ENCODE peak calls at places on chromosomes 11 and 22, in eight cellular contexts. U is CD4-positive, alpha-beta memory T cell; F is mucosa of descending colon; R is CD8-positive, alpha-beta T cell; A is ascending aorta; J is upper lobe of right lung; Z is lung; K is colonic mucosa. H is an unnamed sample. For H3K9me3, the result is how much of the 10 kb centered on the place peaks cover.

GRCh38 chr11:80621871-80622270 is 1181.0 kb upstream of the TENM4 start:
- DNase-seq in U (no peak), F (no peak), R (no peak), A (no peak), J (no peak), Z (no peak), K (no peak), H (no peak)

GRCh38 chr11:117180020-117180419 is 1.5 kb downstream of the SIDT2 start:
- DNase-seq in U (no peak), F (no peak), R (no peak), A (no peak), J (no peak), Z (no peak), K (no peak), H (no peak)

GRCh38 chr11:22508691-22509090 is 116.9 kb downstream of the FANCF start:
- DNase-seq in U (no peak), F (no peak), R (no peak), A (no peak), J (no peak), Z (no peak), K (no peak), H (no peak)

GRCh38 chr11:70471254-70471653 is 72.9 kb downstream of the CTTN start:
- DNase-seq in U (peak), F (peak), R (no peak), A (no peak), J (peak), Z (no peak), K (no peak), H (no peak)

GRCh38 chr11:47257518-47258316 is at the start of gene NR1H3:
- DNase-seq in U (no peak), F (peak), R (no peak), A (peak), J (peak), Z (peak), K (peak), H (no peak)

GRCh38 chr11:28089378-28089777 is 18.6 kb downstream of the KIF18A start:
- DNase-seq in U (no peak), F (no peak), R (no peak), A (no peak), J (no peak), Z (no peak), K (no peak), H (no peak)

GRCh38 chr11:68028802-68029475 is 1.5 kb upstream of the NDUFS8 start:
- DNase-seq in U (no peak), F (no peak), R (no peak), A (no peak), J (no peak), Z (no peak), K (no peak), H (no peak)

GRCh38 chr22:38718414-38718813 is 12.7 kb downstream of the GTPBP1 start:
- DNase-seq in U (no peak), F (peak), R (no peak), A (peak), J (peak), Z (peak), K (peak), H (peak)

GRCh38 chr22:33659423-33659822 is 260.9 kb downstream of the LARGE1 start:
- DNase-seq in U (no peak), F (peak), R (no peak), A (no peak), J (no peak), Z (no peak), K (no peak), H (no peak)

GRCh38 chr22:35678836-35679235 is 30.6 kb downstream of the APOL6 start:
- DNase-seq in U (no peak), F (no peak), R (no peak), A (no peak), J (no peak), Z (no peak), K (no peak), H (no peak)
- H3K9me3 ChIP-seq in U (under half), F (under half), R (under half), A (under half), J (under half), Z (under half), K (under half), H (under half)

DNA sequence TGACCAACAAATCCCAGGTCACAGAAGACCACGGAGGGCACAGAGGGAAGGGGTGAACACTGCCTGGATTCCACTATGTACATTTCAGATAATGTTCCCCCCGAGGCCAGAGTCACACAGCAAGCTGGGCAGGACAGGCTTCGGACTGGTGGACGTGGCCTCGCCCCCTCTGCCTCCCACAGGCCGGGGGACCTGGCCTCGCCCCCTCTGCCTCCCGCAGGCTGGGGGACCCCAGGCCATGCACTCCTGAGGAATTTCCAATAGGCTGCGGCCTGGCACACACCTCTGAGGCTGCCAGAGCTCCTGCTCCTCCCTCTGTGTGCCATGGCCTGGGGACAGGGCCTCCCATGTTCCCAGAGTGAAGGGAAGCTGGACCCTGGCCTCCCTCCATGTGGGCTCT is 1352.8 kb downstream of the BRD1 start:
- DNase-seq in U (no peak), F (no peak), R (no peak), A (no peak), J (no peak), Z (no peak), K (no peak), H (no peak)
- H3K9me3 ChIP-seq in U (under half), F (under half), R (under half), A (under half), J (under half), Z (under half), K (under half), H (under half)

DNA sequence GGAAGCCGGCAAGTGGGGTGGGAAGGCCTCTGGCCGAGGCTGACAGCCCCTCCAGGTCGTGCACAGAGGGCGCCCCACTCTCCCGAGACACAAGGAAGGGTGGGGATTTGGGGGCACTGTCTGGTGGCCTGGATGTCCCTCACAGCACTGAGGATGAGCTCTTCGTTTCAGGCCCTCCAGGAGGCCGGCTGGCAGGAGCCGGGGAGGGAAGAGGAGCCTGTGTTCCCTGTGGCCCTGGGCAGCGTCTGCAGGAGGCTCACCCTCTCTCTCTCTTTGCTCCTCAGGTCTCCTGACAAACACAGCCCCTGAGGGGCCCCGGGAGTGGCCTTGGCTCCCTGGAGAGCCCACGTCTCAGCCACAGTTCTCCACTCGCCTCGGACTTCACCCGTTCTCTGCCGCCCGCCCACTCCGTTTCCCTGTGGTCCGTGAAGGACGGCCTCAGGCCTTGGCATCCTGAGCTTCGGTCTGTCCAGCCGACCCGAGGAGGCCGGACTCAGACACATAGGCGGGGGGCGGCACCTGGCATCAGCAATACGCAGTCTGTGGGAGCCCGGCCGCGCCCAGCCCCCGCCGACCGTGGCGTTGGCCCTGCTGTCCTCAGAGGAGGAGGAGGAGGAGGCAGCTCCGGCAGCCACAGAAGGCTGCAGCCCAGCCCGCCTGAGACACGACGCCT is 1078.0 kb downstream of the BRD1 start:
- DNase-seq in U (no peak), F (no peak), R (no peak), A (no peak), J (no peak), Z (peak), K (no peak), H (no peak)
- H3K9me3 ChIP-seq in U (under half), F (under half), R (under half), A (under half), J (under half), Z (under half), K (under half), H (under half)

DNA sequence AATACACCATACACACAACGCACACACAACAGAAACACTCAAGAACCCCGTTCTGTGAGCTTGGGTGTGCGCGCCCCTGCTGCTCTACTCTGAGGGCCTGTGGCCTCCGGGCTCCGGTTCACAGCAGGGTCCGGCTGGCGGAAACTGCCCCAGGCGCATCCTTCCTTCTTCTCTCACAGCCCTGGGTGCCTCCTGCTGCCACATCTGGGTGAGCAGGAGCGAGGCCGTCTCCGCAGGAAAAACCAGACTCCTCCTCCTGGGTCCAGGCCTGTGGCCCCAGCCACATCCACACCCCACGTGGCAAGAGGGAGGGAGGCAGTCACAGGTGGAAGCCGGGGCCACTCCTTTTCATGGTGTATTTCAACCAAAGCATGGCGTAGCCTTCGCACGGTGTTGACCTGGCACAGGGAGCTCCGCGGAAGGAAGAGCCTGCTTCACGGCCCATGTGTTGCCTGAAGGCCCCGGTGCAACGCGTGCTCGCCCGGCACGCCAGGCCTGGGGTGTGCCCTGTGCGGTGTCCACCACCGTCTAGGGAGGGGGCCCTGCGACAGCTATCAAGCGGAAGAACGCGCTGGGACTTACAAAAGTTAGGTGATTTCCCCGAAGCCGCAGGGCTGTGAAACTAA is 1502.7 kb downstream of the TBC1D22A start:
- DNase-seq in U (no peak), F (no peak), R (no peak), A (no peak), J (no peak), Z (no peak), K (no peak), H (no peak)
- H3K9me3 ChIP-seq in U (under half), F (under half), R (under half), A (under half), J (under half), Z (under half), K (under half), H (under half)

DNA sequence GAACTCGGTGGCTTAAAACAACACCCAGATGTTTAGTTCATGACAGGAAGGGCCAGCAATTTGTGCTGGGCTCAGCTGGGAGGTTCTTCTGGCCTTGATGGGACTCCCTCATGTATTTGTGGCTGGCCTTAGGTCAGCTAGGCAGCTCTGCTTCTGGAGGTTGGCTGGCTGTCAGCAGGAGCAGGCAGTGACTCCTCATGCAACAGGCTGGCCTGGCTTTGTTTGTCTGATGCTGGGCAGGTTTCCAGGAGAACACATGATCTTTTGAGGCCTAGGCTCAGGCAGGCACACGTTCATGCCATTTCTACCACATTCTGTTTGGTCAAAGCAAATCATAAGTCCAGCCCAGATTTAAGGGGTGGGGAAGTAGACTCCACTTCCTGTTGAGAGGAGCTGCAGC is 571.2 kb downstream of the TBC1D22A start:
- DNase-seq in U (no peak), F (peak), R (no peak), A (no peak), J (no peak), Z (no peak), K (no peak), H (no peak)
- H3K9me3 ChIP-seq in U (under half), F (under half), R (under half), A (under half), J (under half), Z (under half), K (under half), H (under half)

GRCh38 chr11:54930930-54931329 is 224.3 kb downstream of the OR4A5 start:
- DNase-seq in U (no peak), F (no peak), R (no peak), A (no peak), J (no peak), Z (no peak), K (no peak), H (no peak)

DNA sequence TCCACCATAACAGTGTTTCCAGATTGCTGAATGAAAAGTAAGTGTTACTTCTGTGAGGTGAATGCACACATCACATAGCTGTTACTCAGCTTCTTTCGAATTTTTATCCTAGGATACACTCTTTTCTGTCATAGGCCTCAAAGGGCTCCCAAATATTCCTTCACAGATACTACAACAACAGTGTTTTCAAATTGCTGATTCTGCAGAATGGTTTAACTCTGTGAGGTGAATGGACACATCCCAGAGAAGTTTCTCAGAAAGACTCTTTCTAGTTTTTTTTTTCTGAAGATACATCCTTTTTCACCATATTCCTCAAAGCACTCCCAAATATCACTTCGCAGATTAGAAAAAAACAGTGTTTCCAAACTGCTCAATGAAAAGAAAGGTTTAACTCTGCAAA is 221.1 kb downstream of the OR4A5 start:
- DNase-seq in U (no peak), F (no peak), R (no peak), A (no peak), J (no peak), Z (no peak), K (no peak), H (no peak)
- H3K9me3 ChIP-seq in U (under half), F (half or more), R (under half), A (under half), J (half or more), Z (half or more), K (under half), H (under half)

GRCh38 chr22:23155831-23156230 is 10.6 kb downstream of the RAB36 start:
- DNase-seq in U (no peak), F (no peak), R (no peak), A (no peak), J (no peak), Z (no peak), K (no peak), H (no peak)

GRCh38 chr22:23156286-23156685 is 11.0 kb downstream of the RAB36 start:
- DNase-seq in U (no peak), F (no peak), R (no peak), A (no peak), J (no peak), Z (no peak), K (no peak), H (no peak)

GRCh38 chr22:23159287-23159622 is 14.0 kb downstream of the RAB36 start:
- DNase-seq in U (no peak), F (no peak), R (no peak), A (no peak), J (no peak), Z (no peak), K (no peak), H (no peak)

GRCh38 chr22:23158516-23159286 is 13.4 kb downstream of the RAB36 start:
- DNase-seq in U (no peak), F (no peak), R (no peak), A (no peak), J (no peak), Z (no peak), K (no peak), H (no peak)

GRCh38 chr22:23157560-23158515 is 12.6 kb downstream of the RAB36 start:
- DNase-seq in U (no peak), F (no peak), R (no peak), A (no peak), J (no peak), Z (peak), K (no peak), H (no peak)
- H3K9me3 ChIP-seq in U (under half), F (under half), R (under half), A (under half), J (under half), Z (under half), K (under half), H (under half)

DNA sequence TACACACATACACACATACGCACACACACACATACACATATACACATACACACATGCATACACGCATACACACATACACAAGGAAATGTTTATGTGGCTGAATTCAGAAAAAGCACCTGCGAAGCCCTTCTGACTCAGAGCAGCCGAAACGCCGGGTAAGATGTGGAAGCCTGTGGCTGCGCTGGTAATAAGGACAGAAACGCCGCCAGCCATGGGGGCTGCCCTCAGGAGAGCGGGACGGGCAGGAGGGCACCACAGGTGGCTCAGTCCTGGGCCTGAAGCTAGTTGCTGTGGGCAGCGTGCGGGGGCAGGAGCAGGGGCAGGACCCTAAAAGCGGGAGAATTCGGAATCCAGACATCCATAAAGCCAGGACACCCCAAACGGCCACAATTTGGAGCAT is 378.3 kb downstream of the BRD1 start:
- DNase-seq in U (no peak), F (no peak), R (no peak), A (peak), J (no peak), Z (no peak), K (no peak), H (no peak)
- H3K9me3 ChIP-seq in U (under half), F (under half), R (under half), A (under half), J (under half), Z (under half), K (under half), H (under half)

DNA sequence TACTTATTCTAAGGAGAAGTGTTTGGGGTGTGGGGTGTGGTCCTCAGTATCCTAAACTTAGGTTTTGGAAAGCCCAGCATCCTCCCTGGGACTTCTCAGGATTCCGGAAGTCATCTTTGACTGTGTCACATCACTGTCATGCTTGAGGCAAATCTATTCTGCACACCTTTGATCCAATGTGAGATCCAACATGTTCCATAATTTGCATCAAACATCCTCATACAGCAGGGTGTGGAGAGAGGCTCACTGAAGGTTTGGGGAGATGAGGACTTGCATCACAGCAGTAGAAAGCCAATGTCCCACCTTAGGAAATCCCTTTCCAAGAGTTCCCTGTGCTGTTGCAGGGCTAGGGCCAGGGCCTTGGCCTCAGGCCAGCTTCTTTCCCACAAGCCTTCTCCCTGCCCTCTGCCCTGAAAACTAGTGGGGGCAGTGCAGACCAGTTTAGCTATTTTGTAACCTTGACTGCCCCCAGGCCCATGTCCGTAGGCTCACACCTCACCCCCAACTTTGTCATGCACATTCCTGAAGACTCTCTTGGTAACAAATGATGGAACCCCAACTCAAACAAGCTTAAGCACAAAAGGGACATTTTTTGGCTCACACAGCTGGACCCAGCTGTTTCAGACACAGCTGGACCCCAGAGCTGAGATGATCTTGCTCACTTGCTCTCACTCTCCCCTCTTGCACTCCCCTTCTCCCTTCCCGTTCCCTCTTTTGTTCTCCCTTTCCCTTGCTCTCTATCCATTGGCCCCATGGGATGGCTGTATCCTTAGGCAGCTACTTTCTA is 46.7 kb downstream of the KCNQ1OT1 start:
- DNase-seq in U (no peak), F (no peak), R (no peak), A (no peak), J (peak), Z (no peak), K (peak), H (no peak)
- H3K9me3 ChIP-seq in U (under half), F (under half), R (under half), A (under half), J (under half), Z (under half), K (under half), H (under half)

GRCh38 chr11:3357302-3357701 is 21.6 kb downstream of the ZNF195 start:
- DNase-seq in U (no peak), F (no peak), R (no peak), A (no peak), J (no peak), Z (no peak), K (no peak), H (no peak)
- H3K9me3 ChIP-seq in U (under half), F (half or more), R (half or more), A (under half), J (half or more), Z (under half), K (under half), H (half or more)

H was measured in T-helper 17 cell.